ENCODE peak calls at places on chromosomes 12 and 14, in seven cellular contexts. F is right atrium auricular region, N is GM12865, L is PC-9, A is type B pancreatic cell, W is nephron progenitor cell, Z is GM23338. Q is an unnamed sample.
A peak's percentile ranks its signal among the peaks of the same experiment; 100 is the strongest.

GRCh38 chr12:130053641-130054040 is 108.6 kb upstream of the FZD10 start:
- DNase-seq in F (no peak), N (no peak), L (no peak), A (no peak), W (no peak), Z (peak; percentile 16), Q (no peak)

GRCh38 chr12:1185460-1186182 is 194.6 kb downstream of the ERC1 start:
- DNase-seq in F (no peak), N (peak; percentile 74), L (no peak), A (no peak), W (peak; percentile 11), Z (no peak), Q (no peak)

GRCh38 chr12:24363177-24363754 is 413.8 kb upstream of the SOX5 start:
- DNase-seq in F (no peak), N (no peak), L (no peak), A (no peak), W (no peak), Z (no peak), Q (no peak)

GRCh38 chr12:48542300-48542928 is 17.0 kb downstream of the OR8S1 start:
- DNase-seq in F (no peak), N (peak; percentile 66), L (peak; percentile 24), A (no peak), W (peak; percentile 21), Z (peak; percentile 75), Q (no peak)

GRCh38 chr12:40691913-40692616 is at the start of gene CNTN1:
- DNase-seq in F (no peak), N (peak; percentile 30), L (peak; percentile 44), A (peak; percentile 83), W (peak; percentile 83), Z (peak; percentile 96), Q (peak; percentile 82)

GRCh38 chr14:61420326-61420725 is 98.9 kb downstream of the PRKCH start:
- DNase-seq in F (no peak), N (no peak), L (peak; percentile 55), A (no peak), W (no peak), Z (no peak), Q (no peak)

GRCh38 chr14:78764645-78765044 is 594.5 kb downstream of the NRXN3 start:
- DNase-seq in F (no peak), N (no peak), L (no peak), A (no peak), W (no peak), Z (no peak), Q (no peak)

GRCh38 chr12:121711925-121712461 is 559 bp upstream of the TMEM120B start:
- DNase-seq in F (peak; percentile 62), N (peak; percentile 50), L (no peak), A (no peak), W (peak; percentile 47), Z (peak; percentile 62), Q (no peak)

GRCh38 chr14:92792885-92793284 is 1.2 kb upstream of the GOLGA5 start:
- DNase-seq in F (no peak), N (no peak), L (no peak), A (no peak), W (no peak), Z (peak; percentile 34), Q (no peak)

GRCh38 chr14:68408680-68409079 is 384.2 kb downstream of the ZFP36L1 start:
- DNase-seq in F (no peak), N (peak; percentile 40), L (no peak), A (no peak), W (no peak), Z (no peak), Q (no peak)

GRCh38 chr12:119225454-119225853 is 46.7 kb downstream of the HSPB8 start:
- DNase-seq in F (no peak), N (peak; percentile 9), L (no peak), A (no peak), W (no peak), Z (peak; percentile 26), Q (no peak)

GRCh38 chr12:87020071-87020470 is 763.9 kb upstream of the MGAT4C start:
- DNase-seq in F (no peak), N (no peak), L (no peak), A (no peak), W (no peak), Z (no peak), Q (no peak)

GRCh38 chr14:104972301-104973211 is 5.6 kb downstream of the AHNAK2 start:
- DNase-seq in F (no peak), N (no peak), L (peak; percentile 87), A (no peak), W (no peak), Z (no peak), Q (no peak)

GRCh38 chr14:70525691-70526090 is 9.1 kb downstream of the ADAM20 start:
- DNase-seq in F (no peak), N (no peak), L (no peak), A (no peak), W (no peak), Z (no peak), Q (no peak)

GRCh38 chr12:51351913-51352532 is 5.5 kb upstream of the CELA1 start:
- DNase-seq in F (no peak), N (peak; percentile 45), L (peak; percentile 55), A (no peak), W (peak; percentile 68), Z (peak; percentile 94), Q (no peak)

GRCh38 chr12:120677765-120678473 is 9.0 kb upstream of the MLEC start:
- DNase-seq in F (no peak), N (peak; percentile 87), L (no peak), A (no peak), W (no peak), Z (no peak), Q (no peak)

GRCh38 chr12:84964048-84964447 is 51.4 kb upstream of the SLC6A15 start:
- DNase-seq in F (no peak), N (no peak), L (no peak), A (no peak), W (no peak), Z (peak; percentile 22), Q (no peak)

GRCh38 chr12:124625867-124626675 is 58.7 kb upstream of the NCOR2 start:
- DNase-seq in F (peak; percentile 96), N (no peak), L (peak; percentile 91), A (no peak), W (no peak), Z (no peak), Q (no peak)

GRCh38 chr14:63642656-63643382 is 1.1 kb upstream of the WDR89 start:
- DNase-seq in F (no peak), N (no peak), L (no peak), A (no peak), W (no peak), Z (no peak), Q (no peak)

GRCh38 chr14:73662439-73663056 is 17.8 kb downstream of the DNAL1 start:
- DNase-seq in F (no peak), N (no peak), L (peak; percentile 66), A (no peak), W (no peak), Z (peak; percentile 83), Q (no peak)

GRCh38 chr12:47905313-47905730 is 528 bp upstream of the VDR start:
- DNase-seq in F (no peak), N (peak; percentile 40), L (peak; percentile 85), A (no peak), W (peak; percentile 51), Z (peak; percentile 85), Q (no peak)

GRCh38 chr12:68776976-68777610 is 30.9 kb upstream of the MDM2 start:
- DNase-seq in F (no peak), N (no peak), L (no peak), A (no peak), W (no peak), Z (no peak), Q (no peak)

GRCh38 chr12:46357438-46358324 is 14.9 kb downstream of the SLC38A2 start:
- DNase-seq in F (no peak), N (no peak), L (no peak), A (no peak), W (no peak), Z (peak; percentile 39), Q (no peak)

GRCh38 chr12:51070004-51070403 is 13.4 kb downstream of the CSRNP2 start:
- DNase-seq in F (no peak), N (no peak), L (no peak), A (no peak), W (no peak), Z (no peak), Q (no peak)

GRCh38 chr12:51922762-51923505 is 15.6 kb downstream of the ACVRL1 start:
- DNase-seq in F (peak; percentile 78), N (peak; percentile 23), L (no peak), A (no peak), W (no peak), Z (peak; percentile 26), Q (no peak)

GRCh38 chr12:780750-781379 is 28.5 kb downstream of the WNK1 start:
- DNase-seq in F (no peak), N (no peak), L (no peak), A (no peak), W (no peak), Z (no peak), Q (no peak)

GRCh38 chr14:54781936-54782802 is 120.5 kb downstream of the GCH1 start:
- DNase-seq in F (no peak), N (no peak), L (no peak), A (no peak), W (no peak), Z (no peak), Q (no peak)
- TF ChIP-seq CTCF in F (no peak), N (no peak), L (no peak), A (no peak), W (no peak), Z (no peak), Q (no peak)

GRCh38 chr12:20220339-20220738 is 148.0 kb upstream of the PDE3A start:
- DNase-seq in F (no peak), N (peak; percentile 50), L (no peak), A (no peak), W (no peak), Z (peak; percentile 69), Q (no peak)
- TF ChIP-seq CTCF in F (no peak), N (peak; percentile 15), L (peak; percentile 38), A (peak; percentile 14), W (no peak), Z (peak; percentile 62), Q (peak; percentile 56)

DNA sequence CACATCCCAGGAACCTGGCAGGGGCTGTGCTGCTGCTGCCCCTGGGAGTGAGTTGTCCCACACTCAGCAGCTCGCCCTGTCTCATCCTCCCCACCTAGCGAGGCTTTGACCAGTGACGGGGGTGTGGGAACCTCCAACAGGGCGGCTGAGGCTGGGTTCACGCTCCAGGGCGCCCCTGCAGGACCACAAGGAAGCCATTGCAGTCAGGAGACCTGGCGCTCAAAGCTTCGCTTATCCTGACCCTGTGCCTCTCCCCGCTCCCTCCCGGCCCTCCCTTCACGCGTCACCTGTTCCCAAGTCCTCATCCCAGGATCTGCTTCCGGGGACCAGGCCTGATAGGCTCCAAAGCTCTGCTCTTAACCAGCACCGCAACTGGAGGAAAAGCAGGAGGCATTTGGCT is 272.0 kb upstream of the SFSWAP start:
- DNase-seq in F (no peak), N (no peak), L (no peak), A (peak; percentile 52), W (peak; percentile 40), Z (peak; percentile 67), Q (no peak)
- TF ChIP-seq CTCF in F (no peak), N (no peak), L (no peak), A (no peak), W (no peak), Z (peak; percentile 28), Q (no peak)

DNA sequence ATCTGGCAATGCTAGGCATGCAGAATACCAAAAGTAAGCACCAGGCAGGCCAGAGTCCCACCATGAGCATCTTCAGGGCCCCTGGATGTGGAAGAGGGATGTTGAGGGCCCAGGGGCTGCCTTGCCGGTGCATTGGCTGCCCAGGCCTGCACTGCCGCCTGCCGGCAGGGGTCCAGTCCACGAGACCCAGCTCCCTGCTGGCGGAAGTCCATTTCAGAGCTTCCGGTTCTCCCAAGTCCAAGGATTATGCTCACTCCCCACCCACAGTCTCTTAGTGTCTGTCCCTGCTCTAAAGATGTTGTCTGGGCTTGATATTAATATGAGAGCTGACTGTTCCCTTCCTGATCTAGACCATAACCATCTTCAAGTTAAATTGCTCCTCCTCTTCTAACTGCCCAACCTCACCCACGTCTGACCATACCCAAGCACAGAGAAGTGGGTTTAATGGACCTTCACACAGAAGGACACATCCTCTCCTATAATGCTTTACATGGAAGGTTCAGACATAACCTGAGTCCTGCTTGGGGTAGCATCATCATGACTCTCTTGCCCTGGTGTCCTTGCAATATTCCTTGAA is 117.4 kb downstream of the DAD1 start:
- DNase-seq in F (no peak), N (peak; percentile 84), L (no peak), A (no peak), W (peak; percentile 65), Z (peak; percentile 73), Q (peak; percentile 70)
- TF ChIP-seq CTCF in F (peak; percentile 64), N (peak; percentile 91), L (no peak), A (peak; percentile 70), W (peak; percentile 65), Z (peak; percentile 49), Q (peak; percentile 54)